ENCODE peak calls at places on chromosomes 4 and X, in seven cellular contexts. H is PC-9, E is neural progenitor cell, W is choroid plexus epithelial cell, U is SJSA1, C is kidney epithelial cell, Q is gastrocnemius medialis. Z is an unnamed sample.

GRCh38 chrX:11557120-11557519 is 108.6 kb downstream of the ARHGAP6 start:
- DNase-seq in W (peak), C (peak), H (peak), Q (no peak), E (no peak), U (peak), Z (no peak)

GRCh38 chrX:41085105-41085882 is at the start of gene USP9X:
- DNase-seq in Q (peak), U (peak), E (peak), W (peak), C (peak), H (peak), Z (peak)

GRCh38 chr4:40245794-40246546 is 49.1 kb downstream of the RHOH start:
- DNase-seq in U (no peak), H (no peak), C (no peak), E (no peak), W (no peak), Q (no peak), Z (no peak)

GRCh38 chr4:5750052-5750950 is 39.3 kb downstream of the EVC start:
- DNase-seq in Q (no peak), W (peak), C (no peak), U (no peak), E (no peak), H (no peak), Z (no peak)

GRCh38 chr4:106806158-106806797 is 229.8 kb downstream of the DKK2 start:
- DNase-seq in Q (no peak), E (no peak), C (no peak), W (no peak), H (no peak), U (no peak), Z (no peak)

GRCh38 chr4:169014581-169014980 is 4.5 kb upstream of the CBR4 start:
- DNase-seq in C (no peak), H (peak), E (no peak), Q (no peak), U (no peak), W (no peak), Z (no peak)

GRCh38 chr4:7328913-7329638 is 105.7 kb downstream of the PSAPL1 start:
- DNase-seq in Q (peak), C (no peak), W (peak), E (no peak), U (peak), H (peak), Z (no peak)

GRCh38 chr4:22500831-22501714 is 14.8 kb downstream of the ADGRA3 start:
- DNase-seq in W (peak), Q (no peak), E (no peak), U (peak), C (peak), H (peak), Z (no peak)

GRCh38 chr4:41362647-41363383 is 106.1 kb downstream of the UCHL1 start:
- DNase-seq in W (no peak), U (no peak), C (no peak), E (peak), H (no peak), Q (no peak), Z (no peak)

DNA sequence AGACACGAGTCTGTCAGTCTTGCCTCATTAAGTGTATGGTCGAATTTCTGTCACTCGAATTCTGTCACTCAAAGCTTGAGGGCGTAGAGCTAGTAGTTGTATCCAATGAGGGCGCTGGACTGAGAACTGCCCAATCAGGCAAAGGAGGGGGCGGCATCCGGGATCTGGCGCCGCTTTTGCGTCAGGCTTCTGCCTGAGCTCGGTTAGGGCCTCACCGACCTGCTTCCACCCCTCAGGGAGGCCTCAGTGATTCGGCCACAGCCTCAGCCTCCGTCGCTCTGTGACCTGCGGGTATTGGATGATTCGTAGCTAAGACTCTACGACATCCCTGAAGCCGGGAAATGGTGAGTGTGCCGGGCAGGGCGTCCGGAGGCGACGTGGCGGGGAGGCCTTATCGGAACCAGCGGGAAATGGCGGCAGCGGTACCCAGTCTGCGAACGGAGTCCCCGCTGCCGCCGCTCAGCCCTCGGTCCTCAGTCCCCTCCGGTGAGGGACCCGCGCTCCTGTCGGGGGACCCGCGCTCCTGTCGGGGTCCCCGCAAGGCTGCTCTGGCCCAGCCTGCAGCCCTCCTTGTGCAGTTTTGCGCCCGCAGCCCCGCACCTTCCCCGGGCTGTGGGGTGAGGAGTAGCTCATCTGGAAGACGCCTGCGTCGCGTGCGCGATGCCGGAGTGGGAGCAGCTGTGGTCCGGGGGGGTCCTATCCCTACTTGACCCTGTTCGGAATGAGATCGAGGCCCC is 88.3 kb downstream of the ZNF718 start:
- DNase-seq in E (peak), H (no peak), U (no peak), W (peak), C (peak), Q (peak), Z (no peak)
- H3K4me3 ChIP-seq in E (no peak), H (no peak), U (no peak), W (peak), C (peak), Q (peak), Z (no peak)

GRCh38 chr4:143700060-143700419 is 435 bp downstream of the FREM3 start:
- DNase-seq in U (no peak), Q (no peak), E (peak), C (no peak), W (peak), H (no peak), Z (no peak)
- H3K4me3 ChIP-seq in U (no peak), Q (peak), E (peak), C (peak), W (no peak), H (no peak), Z (peak)

DNA sequence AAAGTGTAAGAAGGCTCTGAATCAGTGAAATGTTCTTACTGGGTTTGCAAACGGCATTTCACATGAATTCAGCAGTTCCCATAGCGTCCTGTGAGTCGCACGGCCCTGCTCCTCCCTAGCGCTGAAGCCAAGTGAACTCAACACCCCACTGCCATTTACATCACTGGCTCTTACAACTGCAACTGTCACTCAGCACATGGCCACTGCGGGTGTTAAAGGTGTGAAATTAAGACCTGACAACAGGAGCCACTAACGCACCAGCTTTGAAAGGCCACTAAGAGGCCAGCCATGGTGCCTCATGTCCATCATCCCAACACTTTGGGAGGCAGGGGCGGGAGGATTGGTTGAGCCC is 31.7 kb downstream of the RNF212 start:
- DNase-seq in W (peak), E (no peak), H (no peak), C (no peak), U (no peak), Q (no peak), Z (no peak)
- H3K4me3 ChIP-seq in W (no peak), E (no peak), H (no peak), C (no peak), U (no peak), Q (no peak), Z (no peak)

GRCh38 chr4:81040175-81040659 is 9.7 kb downstream of the BMP3 start:
- DNase-seq in W (peak), E (peak), U (peak), H (no peak), C (no peak), Q (no peak), Z (peak)

GRCh38 chr4:81039351-81040174 is 9.1 kb downstream of the BMP3 start:
- DNase-seq in H (peak), Q (no peak), C (no peak), W (peak), U (peak), E (no peak), Z (no peak)

GRCh38 chr4:81038636-81039350 is 8.3 kb downstream of the BMP3 start:
- DNase-seq in U (peak), H (no peak), Q (no peak), E (no peak), W (peak), C (no peak), Z (no peak)

DNA sequence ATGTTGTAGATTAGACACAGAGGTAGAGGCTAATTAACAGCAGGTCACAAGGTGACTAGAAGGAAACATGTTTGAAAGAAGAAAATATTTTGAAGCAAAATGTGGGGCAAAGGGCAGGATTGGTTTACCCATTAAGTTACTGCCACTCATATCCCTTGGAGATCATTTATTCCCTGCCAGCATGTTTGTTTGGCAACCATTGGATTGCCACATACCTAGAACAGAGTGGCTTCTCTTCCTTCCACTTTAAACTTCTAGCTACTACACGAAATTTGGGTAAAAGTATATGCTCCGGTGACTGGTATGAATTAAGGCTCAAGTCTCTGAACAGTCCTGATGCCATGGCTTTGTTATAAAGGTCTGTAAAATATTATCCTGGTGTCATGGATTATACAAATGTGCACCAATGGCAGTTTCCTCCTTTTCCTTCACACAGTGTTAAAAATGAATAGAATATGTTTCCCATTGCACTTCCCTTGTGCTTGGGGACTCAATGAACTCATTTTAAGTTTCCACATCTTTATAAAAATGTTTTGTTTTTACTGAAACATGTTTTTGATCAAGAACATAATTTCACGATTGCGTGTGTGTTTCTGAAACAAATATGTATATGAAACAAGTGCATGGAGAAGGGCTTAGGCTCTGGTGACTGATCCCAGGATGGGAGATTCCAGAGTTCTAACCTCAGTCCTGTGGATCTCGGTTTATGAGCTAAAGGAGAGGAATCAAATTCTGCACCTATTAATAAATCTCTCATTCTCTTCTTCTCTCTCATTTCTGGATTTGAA is 12.3 kb downstream of the BMP3 start:
- DNase-seq in U (no peak), C (no peak), H (no peak), W (no peak), Q (no peak), E (no peak), Z (no peak)
- H3K4me3 ChIP-seq in U (no peak), C (no peak), H (no peak), W (no peak), Q (no peak), E (no peak), Z (no peak)

DNA sequence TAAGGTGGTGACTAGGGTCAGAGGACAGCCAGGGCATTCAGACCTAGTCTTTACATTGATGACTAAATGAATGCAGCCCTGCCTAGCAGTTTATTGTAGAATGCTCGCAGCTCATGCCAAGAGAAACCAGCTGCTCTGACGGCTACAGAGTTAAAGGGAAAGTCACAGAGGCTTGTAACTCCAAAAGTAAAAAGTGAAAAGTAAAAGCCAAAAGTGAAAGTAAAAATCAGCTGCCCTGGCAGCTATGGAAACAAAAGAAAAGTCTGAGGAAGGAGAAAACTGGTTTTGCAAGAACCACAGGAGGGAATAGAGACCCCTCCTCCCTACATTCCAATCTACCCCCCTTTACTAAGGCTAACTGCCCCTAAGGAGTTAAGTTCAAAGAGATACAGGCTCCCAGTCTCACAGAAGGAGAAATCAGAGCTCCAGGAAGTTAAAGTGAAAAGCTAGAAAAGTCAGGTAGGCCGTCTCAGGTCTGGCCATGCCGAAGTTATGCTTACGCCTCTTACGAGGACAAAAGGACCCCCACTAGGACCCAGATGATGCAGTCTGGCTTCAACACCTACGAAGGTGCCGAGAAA is 6.0 kb downstream of the GAGE10 start:
- DNase-seq in W (peak), C (peak), U (peak), E (peak), H (no peak), Q (no peak), Z (no peak)
- H3K4me3 ChIP-seq in W (peak), C (no peak), U (peak), E (peak), H (no peak), Q (peak), Z (no peak)

GRCh38 chr4:119116925-119117900 is 18.4 kb upstream of the MYOZ2 start:
- DNase-seq in U (no peak), C (no peak), E (no peak), H (no peak), W (peak), Q (no peak), Z (no peak)

GRCh38 chr4:119116021-119116420 is 19.6 kb upstream of the MYOZ2 start:
- DNase-seq in W (no peak), C (no peak), U (no peak), Q (no peak), E (no peak), H (no peak), Z (no peak)

GRCh38 chr4:119113033-119113655 is 22.5 kb upstream of the MYOZ2 start:
- DNase-seq in E (no peak), H (peak), C (peak), U (peak), Q (no peak), W (peak), Z (no peak)

GRCh38 chr4:119124314-119124713 is 11.3 kb upstream of the MYOZ2 start:
- DNase-seq in U (no peak), H (peak), C (no peak), Q (no peak), W (peak), E (no peak), Z (no peak)

GRCh38 chr4:119118397-119118796 is 17.2 kb upstream of the MYOZ2 start:
- DNase-seq in C (no peak), U (no peak), Q (no peak), W (peak), E (no peak), H (no peak), Z (no peak)
- H3K4me3 ChIP-seq in C (no peak), U (no peak), Q (no peak), W (no peak), E (no peak), H (no peak), Z (no peak)

GRCh38 chrX:937391-937790 is 275.1 kb downstream of the CRLF2 start:
- DNase-seq in Q (no peak), E (no peak), C (no peak), W (no peak), H (no peak), U (no peak), Z (peak)
- H3K4me3 ChIP-seq in Q (no peak), E (no peak), C (no peak), W (no peak), H (no peak), U (no peak), Z (no peak)

GRCh38 chrX:154436290-154436596 is 711 bp upstream of the GDI1 start:
- DNase-seq in W (no peak), C (no peak), U (no peak), H (no peak), Q (no peak), E (no peak), Z (no peak)
- H3K4me3 ChIP-seq in W (peak), C (peak), U (peak), H (peak), Q (peak), E (peak), Z (peak)

DNA sequence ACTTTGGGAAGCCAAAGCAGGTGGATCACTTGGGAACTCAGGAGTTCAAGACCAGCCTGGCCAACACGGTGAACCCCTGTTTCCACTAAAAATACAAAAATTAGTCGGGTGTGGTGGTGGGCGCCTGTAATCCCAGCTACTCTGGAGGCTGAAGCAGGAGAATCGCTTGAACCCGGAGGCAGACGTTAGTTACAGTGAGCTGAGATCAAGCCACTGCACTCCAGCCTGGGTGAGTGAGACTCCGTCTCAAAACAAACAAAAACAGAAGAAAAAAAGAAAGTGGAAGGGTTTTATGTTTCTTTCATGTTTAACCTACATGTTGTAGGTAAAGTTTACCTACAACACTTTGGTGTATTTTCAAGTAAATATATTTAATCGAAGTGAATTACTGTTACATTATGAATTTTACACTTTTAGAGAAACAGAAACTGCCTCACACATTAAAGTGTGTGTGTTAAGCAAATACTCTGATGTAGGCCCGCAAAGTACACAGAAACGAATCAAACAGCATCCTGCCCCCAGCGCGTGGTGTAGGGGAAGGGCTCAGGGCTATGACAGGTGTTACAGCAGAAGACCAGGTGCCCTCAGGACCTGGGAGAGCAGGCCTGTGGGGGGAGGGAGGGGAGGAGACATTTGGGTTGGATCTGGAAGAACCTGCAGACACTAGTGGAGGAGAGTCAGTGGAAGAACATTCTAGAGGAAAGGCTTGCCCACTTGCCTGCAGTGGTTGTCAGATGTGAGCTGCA is 39.0 kb downstream of the PTTG2 start:
- DNase-seq in E (no peak), H (no peak), Q (no peak), W (no peak), U (no peak), C (no peak), Z (peak)
- H3K4me3 ChIP-seq in E (no peak), H (no peak), Q (no peak), W (no peak), U (no peak), C (no peak), Z (no peak)